ENCODE peak calls at places on chromosomes 7 and 10, in seven cellular contexts. One of them, this sample, is unnamed.

GRCh38 chr10:62637249-62638061 is 167.1 kb upstream of the ADO start:
- DNase-seq in B cell: peak; percentile 27
- DNase-seq in T-cell: peak; percentile 58
- DNase-seq in hepatocyte: no peak
- DNase-seq in ACHN: no peak
- DNase-seq in activated T-cell treated with anti-CD3 and anti-CD28 coated beads, Interleukin-2, amount 50 U/mL, for 4 hours: peak; percentile 49
- DNase-seq in heart right ventricle: no peak
- DNase-seq in this sample: no peak

GRCh38 chr7:2735744-2736143 is 47.7 kb downstream of the AMZ1 start:
- DNase-seq in B cell: no peak
- DNase-seq in T-cell: no peak
- DNase-seq in hepatocyte: no peak
- DNase-seq in ACHN: no peak
- DNase-seq in activated T-cell treated with anti-CD3 and anti-CD28 coated beads, Interleukin-2, amount 50 U/mL, for 4 hours: no peak
- DNase-seq in heart right ventricle: no peak
- DNase-seq in this sample: no peak

GRCh38 chr7:139691253-139691781 is 86.5 kb downstream of the HIPK2 start:
- DNase-seq in B cell: no peak
- DNase-seq in T-cell: no peak
- DNase-seq in hepatocyte: peak; percentile 28
- DNase-seq in ACHN: no peak
- DNase-seq in activated T-cell treated with anti-CD3 and anti-CD28 coated beads, Interleukin-2, amount 50 U/mL, for 4 hours: no peak
- DNase-seq in heart right ventricle: peak; percentile 79
- DNase-seq in this sample: no peak

GRCh38 chr10:6035926-6036575 is 26.1 kb downstream of the IL2RA start:
- DNase-seq in B cell: no peak
- DNase-seq in T-cell: no peak
- DNase-seq in hepatocyte: no peak
- DNase-seq in ACHN: no peak
- DNase-seq in activated T-cell treated with anti-CD3 and anti-CD28 coated beads, Interleukin-2, amount 50 U/mL, for 4 hours: peak; percentile 3
- DNase-seq in heart right ventricle: no peak
- DNase-seq in this sample: peak; percentile 1

GRCh38 chr7:92242972-92243371 is 2.7 kb downstream of the KRIT1 start:
- DNase-seq in B cell: no peak
- DNase-seq in T-cell: no peak
- DNase-seq in hepatocyte: no peak
- DNase-seq in ACHN: no peak
- DNase-seq in activated T-cell treated with anti-CD3 and anti-CD28 coated beads, Interleukin-2, amount 50 U/mL, for 4 hours: no peak
- DNase-seq in heart right ventricle: no peak
- DNase-seq in this sample: no peak

GRCh38 chr7:109529712-109530111 is 960.0 kb downstream of the DNAJB9 start:
- DNase-seq in B cell: no peak
- DNase-seq in T-cell: no peak
- DNase-seq in hepatocyte: no peak
- DNase-seq in ACHN: no peak
- DNase-seq in activated T-cell treated with anti-CD3 and anti-CD28 coated beads, Interleukin-2, amount 50 U/mL, for 4 hours: no peak
- DNase-seq in heart right ventricle: no peak
- DNase-seq in this sample: no peak

GRCh38 chr7:95435422-95435780 is 573 bp upstream of the PON2 start:
- DNase-seq in B cell: no peak
- DNase-seq in T-cell: peak; percentile 1
- DNase-seq in hepatocyte: no peak
- DNase-seq in ACHN: no peak
- DNase-seq in activated T-cell treated with anti-CD3 and anti-CD28 coated beads, Interleukin-2, amount 50 U/mL, for 4 hours: no peak
- DNase-seq in heart right ventricle: peak; percentile 6
- DNase-seq in this sample: no peak

GRCh38 chr7:115831371-115831770 is 199.2 kb downstream of the TFEC start:
- DNase-seq in B cell: no peak
- DNase-seq in T-cell: no peak
- DNase-seq in hepatocyte: no peak
- DNase-seq in ACHN: no peak
- DNase-seq in activated T-cell treated with anti-CD3 and anti-CD28 coated beads, Interleukin-2, amount 50 U/mL, for 4 hours: no peak
- DNase-seq in heart right ventricle: no peak
- DNase-seq in this sample: no peak

GRCh38 chr7:82559203-82559805 is 115.7 kb upstream of the CACNA2D1 start:
- DNase-seq in B cell: no peak
- DNase-seq in T-cell: no peak
- DNase-seq in hepatocyte: peak; percentile 18
- DNase-seq in ACHN: peak; percentile 39
- DNase-seq in activated T-cell treated with anti-CD3 and anti-CD28 coated beads, Interleukin-2, amount 50 U/mL, for 4 hours: no peak
- DNase-seq in heart right ventricle: no peak
- DNase-seq in this sample: no peak

GRCh38 chr7:14446829-14447228 is 455.7 kb downstream of the DGKB start:
- DNase-seq in B cell: no peak
- DNase-seq in T-cell: no peak
- DNase-seq in hepatocyte: no peak
- DNase-seq in ACHN: no peak
- DNase-seq in activated T-cell treated with anti-CD3 and anti-CD28 coated beads, Interleukin-2, amount 50 U/mL, for 4 hours: no peak
- DNase-seq in heart right ventricle: no peak
- DNase-seq in this sample: no peak

GRCh38 chr10:50470345-50470744 is 153.4 kb downstream of the SGMS1 start:
- DNase-seq in B cell: no peak
- DNase-seq in T-cell: no peak
- DNase-seq in hepatocyte: no peak
- DNase-seq in ACHN: peak; percentile 6
- DNase-seq in activated T-cell treated with anti-CD3 and anti-CD28 coated beads, Interleukin-2, amount 50 U/mL, for 4 hours: no peak
- DNase-seq in heart right ventricle: no peak
- DNase-seq in this sample: no peak

GRCh38 chr10:34305189-34305588 is 509.9 kb downstream of the PARD3 start:
- DNase-seq in B cell: no peak
- DNase-seq in T-cell: no peak
- DNase-seq in hepatocyte: peak; percentile 82
- DNase-seq in ACHN: no peak
- DNase-seq in activated T-cell treated with anti-CD3 and anti-CD28 coated beads, Interleukin-2, amount 50 U/mL, for 4 hours: no peak
- DNase-seq in heart right ventricle: no peak
- DNase-seq in this sample: peak; percentile 21

GRCh38 chr10:77073066-77073960 is 564.3 kb downstream of the KCNMA1 start:
- DNase-seq in B cell: no peak
- DNase-seq in T-cell: no peak
- DNase-seq in hepatocyte: peak; percentile 33
- DNase-seq in ACHN: no peak
- DNase-seq in activated T-cell treated with anti-CD3 and anti-CD28 coated beads, Interleukin-2, amount 50 U/mL, for 4 hours: no peak
- DNase-seq in heart right ventricle: peak; percentile 21
- DNase-seq in this sample: no peak

GRCh38 chr7:30613366-30614325 is 19.0 kb downstream of the GARS1 start:
- DNase-seq in B cell: no peak
- DNase-seq in T-cell: no peak
- DNase-seq in hepatocyte: no peak
- DNase-seq in ACHN: no peak
- DNase-seq in activated T-cell treated with anti-CD3 and anti-CD28 coated beads, Interleukin-2, amount 50 U/mL, for 4 hours: no peak
- DNase-seq in heart right ventricle: no peak
- DNase-seq in this sample: no peak

GRCh38 chr7:28726563-28726962 is 231.6 kb downstream of the TRIL start:
- DNase-seq in B cell: no peak
- DNase-seq in T-cell: no peak
- DNase-seq in hepatocyte: no peak
- DNase-seq in ACHN: no peak
- DNase-seq in activated T-cell treated with anti-CD3 and anti-CD28 coated beads, Interleukin-2, amount 50 U/mL, for 4 hours: no peak
- DNase-seq in heart right ventricle: no peak
- DNase-seq in this sample: no peak

GRCh38 chr10:29023678-29024077 is 265.2 kb upstream of the LYZL1 start:
- DNase-seq in B cell: no peak
- DNase-seq in T-cell: no peak
- DNase-seq in hepatocyte: no peak
- DNase-seq in ACHN: no peak
- DNase-seq in activated T-cell treated with anti-CD3 and anti-CD28 coated beads, Interleukin-2, amount 50 U/mL, for 4 hours: no peak
- DNase-seq in heart right ventricle: no peak
- DNase-seq in this sample: no peak

GRCh38 chr10:116127296-116127695 is 145.7 kb downstream of the GFRA1 start:
- DNase-seq in B cell: no peak
- DNase-seq in T-cell: no peak
- DNase-seq in hepatocyte: no peak
- DNase-seq in ACHN: no peak
- DNase-seq in activated T-cell treated with anti-CD3 and anti-CD28 coated beads, Interleukin-2, amount 50 U/mL, for 4 hours: no peak
- DNase-seq in heart right ventricle: no peak
- DNase-seq in this sample: no peak

GRCh38 chr10:87845624-87846377 is 17.5 kb downstream of the KLLN start:
- DNase-seq in B cell: no peak
- DNase-seq in T-cell: no peak
- DNase-seq in hepatocyte: peak; percentile 37
- DNase-seq in ACHN: peak; percentile 64
- DNase-seq in activated T-cell treated with anti-CD3 and anti-CD28 coated beads, Interleukin-2, amount 50 U/mL, for 4 hours: no peak
- DNase-seq in heart right ventricle: no peak
- DNase-seq in this sample: no peak

GRCh38 chr10:28180654-28181053 is 122.2 kb downstream of the MPP7 start:
- DNase-seq in B cell: no peak
- DNase-seq in T-cell: no peak
- DNase-seq in hepatocyte: no peak
- DNase-seq in ACHN: no peak
- DNase-seq in activated T-cell treated with anti-CD3 and anti-CD28 coated beads, Interleukin-2, amount 50 U/mL, for 4 hours: peak; percentile 8
- DNase-seq in heart right ventricle: no peak
- DNase-seq in this sample: no peak

GRCh38 chr7:106589495-106589879 is 71.5 kb downstream of the CCDC71L start:
- DNase-seq in B cell: no peak
- DNase-seq in T-cell: no peak
- DNase-seq in hepatocyte: no peak
- DNase-seq in ACHN: no peak
- DNase-seq in activated T-cell treated with anti-CD3 and anti-CD28 coated beads, Interleukin-2, amount 50 U/mL, for 4 hours: no peak
- DNase-seq in heart right ventricle: no peak
- DNase-seq in this sample: no peak

GRCh38 chr10:12681250-12681649 is 320.3 kb downstream of the CCDC3 start:
- DNase-seq in B cell: no peak
- DNase-seq in T-cell: peak; percentile 4
- DNase-seq in hepatocyte: no peak
- DNase-seq in ACHN: no peak
- DNase-seq in activated T-cell treated with anti-CD3 and anti-CD28 coated beads, Interleukin-2, amount 50 U/mL, for 4 hours: no peak
- DNase-seq in heart right ventricle: no peak
- DNase-seq in this sample: no peak

GRCh38 chr7:128737867-128738390 is 1.2 kb upstream of the CALU start:
- DNase-seq in B cell: no peak
- DNase-seq in T-cell: no peak
- DNase-seq in hepatocyte: peak; percentile 33
- DNase-seq in ACHN: peak; percentile 72
- DNase-seq in activated T-cell treated with anti-CD3 and anti-CD28 coated beads, Interleukin-2, amount 50 U/mL, for 4 hours: no peak
- DNase-seq in heart right ventricle: no peak
- DNase-seq in this sample: no peak

GRCh38 chr10:94052901-94053638 is 59.3 kb downstream of the PLCE1 start:
- DNase-seq in B cell: no peak
- DNase-seq in T-cell: no peak
- DNase-seq in hepatocyte: no peak
- DNase-seq in ACHN: no peak
- DNase-seq in activated T-cell treated with anti-CD3 and anti-CD28 coated beads, Interleukin-2, amount 50 U/mL, for 4 hours: no peak
- DNase-seq in heart right ventricle: no peak
- DNase-seq in this sample: no peak

GRCh38 chr10:67725567-67725966 is 29.6 kb upstream of the CTNNA3 start:
- DNase-seq in B cell: no peak
- DNase-seq in T-cell: no peak
- DNase-seq in hepatocyte: no peak
- DNase-seq in ACHN: no peak
- DNase-seq in activated T-cell treated with anti-CD3 and anti-CD28 coated beads, Interleukin-2, amount 50 U/mL, for 4 hours: no peak
- DNase-seq in heart right ventricle: no peak
- DNase-seq in this sample: no peak

GRCh38 chr10:61091531-61091930 is 147.5 kb upstream of the RHOBTB1 start:
- DNase-seq in B cell: no peak
- DNase-seq in T-cell: no peak
- DNase-seq in hepatocyte: no peak
- DNase-seq in ACHN: no peak
- DNase-seq in activated T-cell treated with anti-CD3 and anti-CD28 coated beads, Interleukin-2, amount 50 U/mL, for 4 hours: no peak
- DNase-seq in heart right ventricle: no peak
- DNase-seq in this sample: no peak

This sample was measured in GM13977.